ENCODE peak calls at places on chromosomes 11 and 22, in five cellular contexts. F is GM20000, H is GM06990, R is endothelial cell, A is Peyer's patch. M is an unnamed sample.

GRCh38 chr11:15841898-15842297 is 514.4 kb downstream of the SOX6 start:
- DNase-seq in F (no peak), R (no peak), A (no peak), H (no peak), M (no peak)

GRCh38 chr11:4375431-4376113 is 7.4 kb upstream of the OR52B4 start:
- DNase-seq in R (no peak), A (no peak), H (no peak), F (no peak), M (no peak)

GRCh38 chr11:14119357-14119756 is 156.8 kb downstream of the SPON1 start:
- DNase-seq in F (no peak), R (no peak), H (no peak), A (no peak), M (peak; percentile 59)

GRCh38 chr11:120130176-120130980 is 7.5 kb downstream of the TRIM29 start:
- DNase-seq in H (no peak), A (peak; percentile 45), F (no peak), R (no peak), M (no peak)

GRCh38 chr22:22789233-22789921 is 98.2 kb upstream of the IGLL5 start:
- DNase-seq in H (no peak), R (no peak), A (no peak), F (no peak), M (no peak)

GRCh38 chr11:830295-831131 is 2.2 kb upstream of the CD151 start:
- DNase-seq in H (peak; percentile 80), R (peak; percentile 79), A (peak; percentile 79), F (peak; percentile 89), M (peak; percentile 84)

GRCh38 chr11:56296877-56297276 is 4.8 kb upstream of the OR8H1 start:
- DNase-seq in R (no peak), F (no peak), A (no peak), H (no peak), M (no peak)

GRCh38 chr11:75548571-75549272 is 13.3 kb upstream of the SERPINH1 start:
- DNase-seq in A (no peak), F (no peak), R (no peak), H (no peak), M (no peak)

GRCh38 chr11:46279393-46280099 is 2.1 kb downstream of the CREB3L1 start:
- DNase-seq in F (no peak), H (no peak), R (peak; percentile 38), A (peak; percentile 55), M (no peak)

GRCh38 chr11:94835571-94835970 is 67.4 kb downstream of the AMOTL1 start:
- DNase-seq in R (no peak), H (no peak), F (no peak), A (no peak), M (no peak)

GRCh38 chr11:126442523-126442922 is 87.0 kb downstream of the ST3GAL4 start:
- DNase-seq in H (no peak), F (no peak), R (no peak), A (no peak), M (no peak)

GRCh38 chr22:43387815-43388214 is 24.0 kb upstream of the MPPED1 start:
- DNase-seq in A (no peak), H (no peak), F (no peak), R (no peak), M (no peak)

GRCh38 chr11:2086239-2087040 is 52.7 kb downstream of the IGF2 start:
- DNase-seq in F (no peak), A (no peak), H (no peak), R (no peak), M (no peak)

GRCh38 chr11:115453158-115453557 is 51.1 kb downstream of the CADM1 start:
- DNase-seq in A (no peak), F (no peak), R (no peak), H (no peak), M (no peak)

GRCh38 chr22:49350441-49351121 is 477.1 kb downstream of the BRD1 start:
- DNase-seq in R (no peak), A (no peak), H (no peak), F (no peak), M (no peak)

GRCh38 chr22:37329239-37330140 is 47.2 kb downstream of the CYTH4 start:
- DNase-seq in A (no peak), H (no peak), F (no peak), R (no peak), M (no peak)

GRCh38 chr11:61776561-61777075 is 15.8 kb downstream of the TMEM258 start:
- DNase-seq in R (peak; percentile 80), F (peak; percentile 92), H (no peak), A (peak; percentile 81), M (peak; percentile 86)

DNA sequence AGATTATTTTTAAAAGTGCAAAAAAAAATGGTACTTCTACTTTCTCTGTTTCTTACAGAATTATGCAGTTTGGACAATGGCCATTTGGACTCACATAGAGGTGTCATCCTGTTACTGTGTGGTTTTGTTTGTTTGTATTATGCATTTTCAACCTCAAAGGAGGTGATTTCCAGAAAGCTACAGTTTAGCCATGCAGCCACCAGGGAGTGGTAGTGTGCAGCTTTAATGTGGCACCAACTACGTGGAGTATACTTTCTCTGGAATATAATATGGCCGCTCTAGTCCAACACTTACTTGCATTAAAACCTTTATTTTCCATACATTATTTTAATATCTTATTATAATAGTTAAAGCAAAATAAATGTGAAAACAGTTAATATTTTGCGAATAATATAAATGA is 469.9 kb upstream of the KIRREL3 start:
- DNase-seq in F (peak; percentile 8), R (peak; percentile 49), A (no peak), H (no peak), M (peak; percentile 26)
- TF ChIP-seq CTCF in F (no peak), R (peak; percentile 51), A (peak; percentile 63), H (peak; percentile 44), M (peak; percentile 37)

GRCh38 chr11:84234011-84234410 is 947.8 kb upstream of the CCDC90B start:
- DNase-seq in A (no peak), R (no peak), F (no peak), H (no peak), M (no peak)
- TF ChIP-seq CTCF in A (no peak), R (no peak), F (no peak), H (no peak), M (no peak)

GRCh38 chr11:83241291-83241946 is 44.7 kb downstream of the CCDC90B start:
- DNase-seq in H (no peak), A (peak; percentile 55), R (peak; percentile 64), F (peak; percentile 18), M (peak; percentile 55)
- TF ChIP-seq CTCF in H (peak; percentile 46), A (peak; percentile 79), R (peak; percentile 50), F (peak; percentile 29), M (no peak)

GRCh38 chr11:129894281-129895125 is 875 bp downstream of the NFRKB start:
- DNase-seq in A (no peak), R (no peak), F (no peak), H (no peak), M (peak; percentile 44)

GRCh38 chr11:129896062-129896461 is 684 bp upstream of the NFRKB start:
- DNase-seq in R (no peak), A (no peak), H (no peak), F (peak; percentile 13), M (no peak)

DNA sequence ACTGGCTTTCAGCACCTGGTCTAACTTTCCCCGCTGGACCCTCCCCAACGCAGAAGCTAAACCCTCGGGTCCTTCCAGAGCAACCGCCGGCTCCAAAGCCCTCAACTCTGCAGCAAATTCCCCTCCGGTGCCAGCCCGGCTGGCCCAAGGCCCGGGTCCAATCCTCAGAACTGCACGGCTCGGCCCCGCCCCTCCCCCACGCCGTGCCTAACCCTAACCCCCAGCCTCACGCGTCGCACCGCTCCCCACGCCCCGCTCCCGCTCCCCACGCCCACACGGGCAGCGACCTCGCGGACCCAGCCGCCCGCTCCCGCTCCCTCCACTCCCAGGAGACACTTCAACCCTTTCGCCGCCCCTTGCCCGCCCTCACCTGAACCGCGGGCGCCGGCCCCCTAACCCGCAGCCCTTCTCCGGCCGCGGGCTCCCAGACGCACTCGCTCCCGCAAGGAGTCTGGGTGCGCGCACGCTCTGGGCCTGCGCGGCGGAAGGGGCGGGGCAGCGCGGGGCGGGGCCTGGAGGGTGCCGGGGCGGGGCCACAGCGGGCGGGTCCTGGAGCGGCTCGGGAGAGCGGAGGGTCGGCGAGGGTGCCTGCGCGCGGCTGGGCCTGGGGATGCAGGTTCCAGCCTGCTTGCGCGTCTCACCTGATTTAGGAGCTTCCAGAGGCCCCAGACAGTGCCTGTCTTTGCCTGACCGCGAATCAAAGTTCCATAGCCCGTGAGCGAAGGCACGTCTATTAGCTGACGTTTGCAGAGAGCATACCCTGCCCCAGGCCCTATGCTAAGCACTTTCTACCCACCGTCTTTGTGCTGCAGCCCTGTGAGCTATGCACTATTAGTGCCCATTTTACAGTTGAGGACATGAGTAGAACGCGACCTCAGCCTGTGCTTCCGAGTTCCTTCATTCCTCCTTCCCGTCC is at the start of gene NFRKB:
- DNase-seq in F (peak; percentile 99), H (peak; percentile 83), A (peak; percentile 94), R (peak; percentile 92), M (peak; percentile 88)
- TF ChIP-seq CTCF in F (no peak), H (no peak), A (peak; percentile 37), R (no peak), M (no peak)

DNA sequence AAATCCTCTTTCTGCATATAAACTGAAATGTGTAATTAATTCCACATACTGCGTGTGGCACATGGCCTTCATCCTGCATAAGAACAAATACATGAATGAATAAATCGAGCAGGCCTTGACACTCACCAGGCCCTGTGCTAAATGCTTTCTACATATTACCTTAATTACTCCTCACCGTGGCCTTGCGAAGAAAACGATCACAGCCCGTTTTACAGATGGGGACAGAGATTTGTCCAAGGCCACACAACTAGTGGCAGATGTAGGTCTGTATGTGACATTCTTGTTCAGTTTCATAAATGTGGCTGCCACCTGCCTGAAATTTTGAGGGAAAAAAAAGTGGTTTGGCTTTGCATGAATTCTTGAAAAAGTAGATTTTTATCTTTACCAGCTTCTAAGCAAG is 5.7 kb upstream of the CCND1 start:
- DNase-seq in R (no peak), A (no peak), H (no peak), F (no peak), M (no peak)
- TF ChIP-seq CTCF in R (no peak), A (no peak), H (no peak), F (no peak), M (no peak)

GRCh38 chr11:82867495-82868082 is 32.6 kb downstream of the PRCP start:
- DNase-seq in H (peak; percentile 31), R (peak; percentile 88), F (peak; percentile 65), A (peak; percentile 50), M (peak; percentile 93)
- TF ChIP-seq CTCF in H (peak; percentile 50), R (peak; percentile 92), F (peak; percentile 35), A (peak; percentile 65), M (peak; percentile 85)

GRCh38 chr11:108131993-108132392 is 10.6 kb downstream of the ACAT1 start:
- DNase-seq in R (no peak), H (no peak), F (no peak), A (no peak), M (no peak)

GRCh38 chr11:108137212-108137611 is 15.8 kb downstream of the ACAT1 start:
- DNase-seq in R (no peak), A (no peak), F (no peak), H (no peak), M (no peak)

DNA sequence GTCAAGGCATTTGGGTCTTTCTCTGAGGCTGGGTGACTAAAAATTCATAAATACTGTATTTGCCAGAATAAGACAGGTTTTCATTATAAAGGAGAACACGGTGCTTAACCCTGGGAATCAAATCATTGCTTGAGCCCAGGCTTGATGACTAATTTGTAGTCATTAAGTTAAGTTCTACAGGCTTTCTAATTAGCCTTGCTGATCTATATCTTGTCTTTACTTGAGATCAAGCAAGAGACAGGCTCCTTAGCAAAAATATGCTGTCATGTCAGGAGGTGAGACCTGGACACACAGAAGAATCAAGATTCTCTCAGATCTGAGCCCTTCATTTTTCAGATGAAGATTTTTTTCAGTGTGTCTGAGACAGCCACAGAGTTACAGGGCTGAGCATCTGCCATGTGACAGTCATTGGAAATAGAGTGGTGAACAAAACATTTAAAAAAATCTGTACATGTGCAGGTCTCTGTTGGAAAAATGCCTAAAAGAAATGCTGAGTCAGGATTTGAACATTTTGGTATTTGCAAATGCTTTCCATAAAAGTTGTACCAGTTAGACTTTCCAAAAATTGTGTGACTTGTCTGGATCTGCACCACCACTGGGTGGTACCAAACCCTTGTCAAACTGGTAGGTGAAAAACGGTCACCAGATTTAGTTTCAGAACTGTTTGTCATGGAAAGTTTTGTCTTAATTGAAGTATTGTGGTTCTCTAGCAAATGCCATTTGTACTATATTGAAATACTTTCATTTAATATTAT is 14.7 kb downstream of the ACAT1 start:
- DNase-seq in A (no peak), F (peak; percentile 27), H (no peak), R (no peak), M (peak; percentile 65)
- TF ChIP-seq CTCF in A (peak; percentile 8), F (peak; percentile 10), H (peak; percentile 40), R (peak; percentile 20), M (peak; percentile 51)

M was measured in activated CD8-positive, alpha-beta T cell treated with anti-CD3 and anti-CD28 coated beads for 36 hours.